ENCODE peak calls at places on chromosomes 4 and X, in eight cellular contexts. E is prostate gland, Y is heart left ventricle, A is spleen, M is IMR-90, Q is upper lobe of left lung, P is tibial nerve, S is A549. I is an unnamed sample.

GRCh38 chr4:40525811-40526598 is 103.7 kb downstream of the RBM47 start:
- DNase-seq in P (no peak), E (peak), Y (no peak), M (peak), Q (no peak), S (peak), A (no peak), I (no peak)

GRCh38 chrX:40273356-40274050 is 175.7 kb upstream of the BCOR start:
- DNase-seq in S (no peak), M (peak), Q (no peak), Y (peak), P (no peak), E (no peak), A (peak), I (peak)

GRCh38 chrX:134368140-134368539 is 91.8 kb upstream of the HPRT1 start:
- DNase-seq in Q (no peak), E (no peak), P (no peak), Y (no peak), S (no peak), A (no peak), M (peak), I (peak)

GRCh38 chr4:65007841-65008439 is 598.7 kb upstream of the TECRL start:
- DNase-seq in P (no peak), Q (no peak), M (no peak), A (no peak), E (no peak), Y (no peak), S (peak), I (peak)

GRCh38 chr4:17494258-17494657 is 17.6 kb downstream of the QDPR start:
- DNase-seq in Y (no peak), A (no peak), P (no peak), Q (no peak), M (peak), S (peak), E (no peak), I (peak)

GRCh38 chr4:110636677-110637407 is 14.0 kb upstream of the PITX2 start:
- DNase-seq in M (peak), P (no peak), Q (peak), A (no peak), S (peak), E (no peak), Y (no peak), I (no peak)

GRCh38 chr4:147370473-147370872 is 110.4 kb upstream of the EDNRA start:
- DNase-seq in Q (no peak), E (no peak), A (no peak), P (no peak), Y (no peak), M (peak), S (no peak), I (no peak)

GRCh38 chr4:145154573-145154972 is 25.8 kb downstream of the OTUD4 start:
- DNase-seq in E (no peak), M (peak), Q (no peak), Y (no peak), S (peak), A (no peak), P (no peak), I (no peak)

GRCh38 chrX:155889328-155889727 is 8.2 kb downstream of the VAMP7 start:
- DNase-seq in Q (no peak), S (no peak), E (no peak), Y (no peak), M (no peak), P (no peak), A (no peak), I (no peak)

GRCh38 chr4:156321203-156321602 is 367.5 kb upstream of the CTSO start:
- DNase-seq in M (peak), Q (no peak), A (no peak), Y (no peak), P (no peak), S (no peak), E (no peak), I (no peak)

GRCh38 chr4:102868153-102868781 is 525 bp upstream of the CISD2 start:
- DNase-seq in S (no peak), Y (peak), M (no peak), P (no peak), Q (peak), A (peak), E (no peak), I (no peak)

GRCh38 chrX:75522565-75523411 is at the start of gene ZDHHC15:
- DNase-seq in S (no peak), A (peak), Q (peak), E (peak), Y (peak), P (peak), M (no peak), I (peak)
- TF ChIP-seq POLR2A in S (no peak), A (no peak), Q (no peak), E (no peak), Y (no peak), P (no peak), M (no peak), I (no peak)

DNA sequence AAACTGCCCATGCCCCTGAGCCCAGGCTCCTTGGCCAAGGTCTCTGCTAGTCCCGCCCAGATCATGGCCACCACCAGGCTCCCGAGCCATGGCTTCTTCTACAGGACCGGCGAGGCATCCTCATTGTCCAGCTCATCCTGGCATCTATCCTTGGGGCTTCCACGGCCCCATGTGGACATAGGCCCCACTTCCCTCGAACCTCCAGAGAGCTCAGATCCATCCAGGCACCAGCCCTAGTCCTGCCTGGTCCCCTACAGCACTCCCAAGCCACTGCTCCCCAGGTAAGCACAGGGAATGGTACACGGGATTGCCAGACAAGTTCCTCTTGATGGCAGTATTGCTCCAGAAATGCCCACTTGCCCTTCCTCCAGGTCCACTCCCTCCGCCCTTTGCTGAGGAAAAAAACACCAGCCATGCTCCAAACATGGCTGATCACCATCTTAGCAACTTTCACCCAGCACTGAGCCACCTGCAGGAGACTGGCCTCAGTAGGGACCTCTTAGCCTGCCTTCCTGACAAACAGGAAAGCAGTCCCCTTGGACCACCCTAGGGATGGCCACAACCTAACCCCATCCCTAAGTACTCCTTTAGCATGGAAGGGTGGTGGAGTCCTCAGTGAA is 272.1 kb upstream of the AGTR2 start:
- DNase-seq in E (no peak), P (no peak), M (peak), Q (no peak), S (no peak), Y (peak), A (peak), I (peak)
- TF ChIP-seq CTCF in E (no peak), P (peak), M (peak), Q (peak), S (no peak), Y (no peak), A (no peak), I (no peak)

GRCh38 chr4:1249148-1249730 is 309 bp upstream of the CTBP1 start:
- DNase-seq in M (peak), A (peak), P (peak), Q (peak), S (peak), Y (peak), E (peak), I (peak)
- TF ChIP-seq POLR2A in M (peak), A (peak), P (peak), Q (peak), S (peak), Y (peak), E (peak), I (peak)

GRCh38 chrX:43688586-43688985 is 32.5 kb downstream of the MAOA start:
- DNase-seq in Y (no peak), S (no peak), E (no peak), P (no peak), A (no peak), Q (no peak), M (no peak), I (no peak)
- TF ChIP-seq CTCF in Y (no peak), S (no peak), E (no peak), P (no peak), A (no peak), Q (no peak), M (no peak), I (no peak)

DNA sequence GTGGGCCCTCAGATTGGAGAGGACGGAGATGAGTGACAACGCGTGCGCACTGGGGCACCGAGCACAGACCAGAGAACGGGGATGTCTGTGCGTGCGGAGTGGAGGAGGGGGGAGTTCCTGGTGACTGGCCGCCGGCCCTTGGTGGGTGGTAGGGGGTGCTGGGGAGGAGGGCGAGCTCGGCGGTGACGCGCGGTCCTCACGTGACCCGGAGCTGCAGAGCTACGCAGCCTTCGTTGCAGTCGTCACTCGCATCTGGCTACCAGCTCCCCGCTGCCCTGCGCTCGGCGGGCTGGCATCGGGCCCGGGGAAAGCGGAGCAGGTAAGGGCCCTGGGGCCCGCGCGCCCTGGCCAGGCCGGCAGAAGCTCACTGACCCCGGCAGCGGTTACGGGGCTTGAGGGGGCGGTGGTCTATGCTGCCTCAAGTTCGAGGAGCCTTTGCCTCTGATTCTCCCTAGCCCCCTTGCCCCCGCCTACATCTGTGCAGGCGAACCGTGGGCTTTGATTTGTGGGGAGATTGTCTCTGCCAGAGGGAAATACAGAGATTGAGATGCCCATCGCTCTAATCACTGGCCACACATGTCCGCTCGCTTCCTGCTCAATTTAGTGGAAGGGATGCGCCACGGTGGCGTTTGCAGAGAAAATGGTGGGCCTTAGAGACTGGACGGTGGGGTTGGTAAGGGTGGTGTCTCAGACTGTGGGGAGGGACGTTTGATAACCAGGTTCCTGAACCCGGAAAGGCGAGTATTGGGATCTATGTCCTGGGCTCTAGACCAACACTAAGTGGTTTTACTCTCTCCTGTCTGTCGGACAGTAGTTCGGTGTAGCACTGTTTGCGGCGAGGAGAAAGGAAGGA is at the start of gene ARMCX4:
- DNase-seq in A (no peak), S (no peak), M (peak), Y (peak), Q (peak), P (peak), E (peak), I (no peak)
- TF ChIP-seq POLR2A in A (no peak), S (no peak), M (peak), Y (no peak), Q (no peak), P (no peak), E (peak), I (no peak)

GRCh38 chrX:42680651-42681050 is 97.3 kb downstream of the PPP1R2C start:
- DNase-seq in Q (no peak), S (no peak), E (no peak), A (no peak), P (no peak), Y (no peak), M (no peak), I (no peak)

GRCh38 chrX:42684062-42684461 is 93.9 kb downstream of the PPP1R2C start:
- DNase-seq in S (no peak), A (no peak), M (no peak), E (no peak), Y (no peak), P (no peak), Q (no peak), I (no peak)

GRCh38 chrX:42673411-42673810 is 104.6 kb downstream of the PPP1R2C start:
- DNase-seq in M (no peak), Y (no peak), Q (no peak), E (no peak), P (no peak), S (no peak), A (no peak), I (no peak)

GRCh38 chrX:42678133-42678532 is 99.8 kb downstream of the PPP1R2C start:
- DNase-seq in Q (no peak), Y (peak), S (no peak), M (no peak), E (no peak), A (no peak), P (no peak), I (no peak)
- TF ChIP-seq CTCF in Q (no peak), Y (peak), S (no peak), M (no peak), E (no peak), A (no peak), P (no peak), I (no peak)

GRCh38 chr4:187383181-187383580 is 612.4 kb upstream of the ZFP42 start:
- DNase-seq in Q (no peak), S (no peak), Y (no peak), A (no peak), E (no peak), P (no peak), M (no peak), I (no peak)

GRCh38 chr4:187378441-187378840 is 617.1 kb upstream of the ZFP42 start:
- DNase-seq in Q (no peak), M (no peak), A (no peak), E (no peak), S (no peak), Y (no peak), P (no peak), I (no peak)

DNA sequence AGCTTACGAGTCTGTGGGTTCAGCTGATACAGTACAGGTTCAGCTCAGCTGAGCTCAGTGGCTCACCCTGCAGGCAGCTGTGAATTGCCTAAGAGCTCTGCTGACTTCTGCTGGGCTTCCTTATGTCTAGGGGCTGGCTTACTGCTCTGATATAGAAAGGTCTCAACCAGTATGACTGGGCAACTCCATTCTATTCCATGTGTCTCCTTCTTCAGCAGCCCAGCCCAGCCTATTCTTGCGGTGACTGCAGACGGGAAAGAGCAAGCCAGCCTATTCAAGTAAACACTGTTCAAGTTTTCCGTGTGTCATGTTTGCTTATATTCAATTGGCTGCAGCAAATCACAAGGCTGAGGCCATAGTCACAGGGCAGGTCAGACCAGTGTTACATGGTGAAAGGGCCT is 615.4 kb upstream of the ZFP42 start:
- DNase-seq in Q (no peak), P (no peak), Y (no peak), A (no peak), E (no peak), S (no peak), M (peak), I (peak)
- TF ChIP-seq POLR2A in Q (no peak), P (no peak), Y (no peak), A (no peak), E (no peak), S (no peak), M (no peak), I (no peak)

GRCh38 chrX:17164936-17165335 is 210.1 kb upstream of the NHS start:
- DNase-seq in A (no peak), E (no peak), S (no peak), P (no peak), Q (no peak), Y (no peak), M (no peak), I (no peak)

GRCh38 chrX:17161991-17162390 is 213.0 kb upstream of the NHS start:
- DNase-seq in S (no peak), P (no peak), A (no peak), Q (no peak), M (no peak), E (no peak), Y (no peak), I (no peak)

GRCh38 chrX:17164079-17164478 is 210.9 kb upstream of the NHS start:
- DNase-seq in A (no peak), S (no peak), M (no peak), Y (no peak), P (no peak), E (no peak), Q (no peak), I (no peak)

GRCh38 chrX:17160971-17161370 is 214.0 kb upstream of the NHS start:
- DNase-seq in Y (no peak), E (no peak), Q (no peak), S (peak), A (no peak), P (no peak), M (no peak), I (peak)
- TF ChIP-seq CTCF in Y (no peak), E (no peak), Q (no peak), S (peak), A (no peak), P (no peak), M (no peak), I (no peak)

GRCh38 chr4:174928174-174928573 is 10.0 kb downstream of the ADAM29 start:
- DNase-seq in Y (no peak), A (no peak), Q (no peak), M (no peak), P (no peak), S (no peak), E (no peak), I (no peak)
- TF ChIP-seq POLR2A in Y (no peak), A (no peak), Q (no peak), M (no peak), P (no peak), S (no peak), E (no peak), I (no peak)

I was measured in NB4.